ENCODE peak calls at places on chromosomes 7 and 10, in seven cellular contexts. One of them, this sample, is unnamed.

GRCh38 chr10:11026761-11027160 is 9.1 kb downstream of the CELF2 start:
- DNase-seq in mesendoderm: no peak
- DNase-seq in IMR-90: no peak
- DNase-seq in H9: no peak
- DNase-seq in H1: no peak
- DNase-seq in mesenchymal stem cell: no peak
- DNase-seq in neuronal stem cell: no peak
- DNase-seq in this sample: no peak

GRCh38 chr7:92244803-92245486 is 769 bp downstream of the KRIT1 start:
- DNase-seq in IMR-90: peak; percentile 7
- DNase-seq in H1: no peak
- DNase-seq in neuronal stem cell: peak; percentile 18
- DNase-seq in mesendoderm: no peak
- DNase-seq in mesenchymal stem cell: peak; percentile 67
- DNase-seq in H9: no peak
- DNase-seq in this sample: no peak

GRCh38 chr7:36207451-36208291 is 54.6 kb downstream of the EEPD1 start:
- DNase-seq in mesendoderm: no peak
- DNase-seq in mesenchymal stem cell: peak; percentile 85
- DNase-seq in H1: no peak
- DNase-seq in neuronal stem cell: no peak
- DNase-seq in IMR-90: peak; percentile 96
- DNase-seq in H9: no peak
- DNase-seq in this sample: peak; percentile 10

GRCh38 chr7:69115788-69116187 is 482.5 kb upstream of the AUTS2 start:
- DNase-seq in H9: no peak
- DNase-seq in mesenchymal stem cell: no peak
- DNase-seq in neuronal stem cell: peak; percentile 3
- DNase-seq in H1: no peak
- DNase-seq in IMR-90: no peak
- DNase-seq in mesendoderm: peak; percentile 49
- DNase-seq in this sample: peak; percentile 86

GRCh38 chr7:68980011-68980410 is 618.3 kb upstream of the AUTS2 start:
- DNase-seq in H1: no peak
- DNase-seq in IMR-90: no peak
- DNase-seq in mesenchymal stem cell: no peak
- DNase-seq in mesendoderm: no peak
- DNase-seq in H9: no peak
- DNase-seq in neuronal stem cell: no peak
- DNase-seq in this sample: no peak

GRCh38 chr10:119502214-119502613 is 40.3 kb downstream of the RGS10 start:
- DNase-seq in H9: no peak
- DNase-seq in mesendoderm: peak; percentile 51
- DNase-seq in IMR-90: no peak
- DNase-seq in neuronal stem cell: no peak
- DNase-seq in H1: no peak
- DNase-seq in mesenchymal stem cell: no peak
- DNase-seq in this sample: no peak

GRCh38 chr7:79523426-79523825 is 70.0 kb upstream of the MAGI2 start:
- DNase-seq in IMR-90: peak; percentile 29
- DNase-seq in H1: no peak
- DNase-seq in H9: no peak
- DNase-seq in mesendoderm: no peak
- DNase-seq in mesenchymal stem cell: no peak
- DNase-seq in neuronal stem cell: no peak
- DNase-seq in this sample: peak; percentile 29

GRCh38 chr10:126278846-126279245 is 109.4 kb downstream of the ADAM12 start:
- DNase-seq in H1: no peak
- DNase-seq in mesenchymal stem cell: peak; percentile 27
- DNase-seq in IMR-90: peak; percentile 58
- DNase-seq in mesendoderm: no peak
- DNase-seq in H9: no peak
- DNase-seq in neuronal stem cell: no peak
- DNase-seq in this sample: no peak

GRCh38 chr10:56351909-56352630 is 9.0 kb downstream of the ZWINT start:
- DNase-seq in mesenchymal stem cell: no peak
- DNase-seq in mesendoderm: peak; percentile 2
- DNase-seq in neuronal stem cell: no peak
- DNase-seq in IMR-90: no peak
- DNase-seq in H1: no peak
- DNase-seq in H9: peak; percentile 35
- DNase-seq in this sample: no peak

GRCh38 chr10:119413738-119414611 is 128.5 kb downstream of the RGS10 start:
- DNase-seq in IMR-90: peak; percentile 99
- DNase-seq in mesenchymal stem cell: peak; percentile 100
- DNase-seq in neuronal stem cell: no peak
- DNase-seq in H1: no peak
- DNase-seq in H9: no peak
- DNase-seq in mesendoderm: no peak
- DNase-seq in this sample: peak; percentile 98

GRCh38 chr10:81280497-81281479 is 594.2 kb upstream of the NRG3 start:
- DNase-seq in H1: no peak
- DNase-seq in IMR-90: no peak
- DNase-seq in mesenchymal stem cell: no peak
- DNase-seq in H9: no peak
- DNase-seq in mesendoderm: no peak
- DNase-seq in neuronal stem cell: no peak
- DNase-seq in this sample: no peak

GRCh38 chr7:107946881-107947280 is 55.9 kb downstream of the DLD start:
- DNase-seq in neuronal stem cell: no peak
- DNase-seq in H9: no peak
- DNase-seq in mesendoderm: no peak
- DNase-seq in H1: no peak
- DNase-seq in mesenchymal stem cell: no peak
- DNase-seq in IMR-90: no peak
- DNase-seq in this sample: peak; percentile 36

GRCh38 chr10:106355450-106355849 is 809.1 kb downstream of the SORCS1 start:
- DNase-seq in H1: peak; percentile 60
- DNase-seq in mesendoderm: peak; percentile 44
- DNase-seq in neuronal stem cell: no peak
- DNase-seq in H9: peak; percentile 45
- DNase-seq in mesenchymal stem cell: no peak
- DNase-seq in IMR-90: no peak
- DNase-seq in this sample: peak; percentile 1

GRCh38 chr10:122721111-122721510 is 21.5 kb upstream of the C10orf120 start:
- DNase-seq in H1: no peak
- DNase-seq in mesenchymal stem cell: no peak
- DNase-seq in IMR-90: no peak
- DNase-seq in neuronal stem cell: no peak
- DNase-seq in mesendoderm: no peak
- DNase-seq in H9: no peak
- DNase-seq in this sample: no peak

GRCh38 chr7:8176370-8177081 is 85.4 kb downstream of the ICA1 start:
- DNase-seq in mesendoderm: no peak
- DNase-seq in H9: no peak
- DNase-seq in neuronal stem cell: no peak
- DNase-seq in mesenchymal stem cell: no peak
- DNase-seq in H1: no peak
- DNase-seq in IMR-90: no peak
- DNase-seq in this sample: peak; percentile 6

GRCh38 chr10:11864727-11865126 is 41.6 kb downstream of the PROSER2 start:
- DNase-seq in H1: no peak
- DNase-seq in mesendoderm: no peak
- DNase-seq in mesenchymal stem cell: no peak
- DNase-seq in IMR-90: no peak
- DNase-seq in H9: no peak
- DNase-seq in neuronal stem cell: no peak
- DNase-seq in this sample: no peak

GRCh38 chr7:327305-327931 is 37.4 kb downstream of the FOXL3 start:
- DNase-seq in H1: no peak
- DNase-seq in IMR-90: no peak
- DNase-seq in mesenchymal stem cell: no peak
- DNase-seq in mesendoderm: no peak
- DNase-seq in H9: no peak
- DNase-seq in neuronal stem cell: no peak
- DNase-seq in this sample: no peak

GRCh38 chr7:100865971-100866720 is 1.0 kb upstream of the TRIP6 start:
- DNase-seq in H1: no peak
- DNase-seq in mesendoderm: no peak
- DNase-seq in mesenchymal stem cell: no peak
- DNase-seq in neuronal stem cell: no peak
- DNase-seq in H9: no peak
- DNase-seq in IMR-90: no peak
- DNase-seq in this sample: no peak

GRCh38 chr10:124743188-124744046 is 761 bp downstream of the FAM53B start:
- DNase-seq in H9: no peak
- DNase-seq in mesenchymal stem cell: peak; percentile 58
- DNase-seq in neuronal stem cell: peak; percentile 35
- DNase-seq in mesendoderm: peak; percentile 64
- DNase-seq in IMR-90: no peak
- DNase-seq in H1: peak; percentile 71
- DNase-seq in this sample: peak; percentile 84

GRCh38 chr10:128380946-128381345 is 254.7 kb upstream of the MKI67 start:
- DNase-seq in H9: no peak
- DNase-seq in neuronal stem cell: no peak
- DNase-seq in IMR-90: no peak
- DNase-seq in mesendoderm: no peak
- DNase-seq in mesenchymal stem cell: no peak
- DNase-seq in H1: no peak
- DNase-seq in this sample: no peak

GRCh38 chr10:57336339-57336738 is 931.4 kb downstream of the IPMK start:
- DNase-seq in H1: no peak
- DNase-seq in neuronal stem cell: no peak
- DNase-seq in mesendoderm: no peak
- DNase-seq in mesenchymal stem cell: no peak
- DNase-seq in IMR-90: no peak
- DNase-seq in H9: no peak
- DNase-seq in this sample: no peak

GRCh38 chr7:2863461-2864066 is 19.5 kb upstream of the GNA12 start:
- DNase-seq in IMR-90: peak; percentile 97
- DNase-seq in H9: peak; percentile 63
- DNase-seq in H1: no peak
- DNase-seq in mesenchymal stem cell: peak; percentile 100
- DNase-seq in mesendoderm: peak; percentile 94
- DNase-seq in neuronal stem cell: no peak
- DNase-seq in this sample: peak; percentile 77

GRCh38 chr7:84629640-84630318 is 435.2 kb upstream of the SEMA3A start:
- DNase-seq in mesendoderm: no peak
- DNase-seq in H1: no peak
- DNase-seq in mesenchymal stem cell: no peak
- DNase-seq in IMR-90: peak; percentile 57
- DNase-seq in H9: no peak
- DNase-seq in neuronal stem cell: no peak
- DNase-seq in this sample: no peak

GRCh38 chr7:92836489-92837213 is at the start of gene CDK6:
- DNase-seq in H9: peak; percentile 67
- DNase-seq in neuronal stem cell: peak; percentile 29
- DNase-seq in IMR-90: peak; percentile 70
- DNase-seq in mesendoderm: peak; percentile 79
- DNase-seq in H1: peak; percentile 67
- DNase-seq in mesenchymal stem cell: peak; percentile 67
- DNase-seq in this sample: peak; percentile 70

GRCh38 chr7:44288811-44289340 is 36.5 kb downstream of the CAMK2B start:
- DNase-seq in mesenchymal stem cell: no peak
- DNase-seq in H9: peak; percentile 28
- DNase-seq in neuronal stem cell: no peak
- DNase-seq in IMR-90: no peak
- DNase-seq in H1: peak; percentile 45
- DNase-seq in mesendoderm: no peak
- DNase-seq in this sample: no peak

GRCh38 chr10:80509108-80509402 is 28.6 kb upstream of the SH2D4B start:
- DNase-seq in neuronal stem cell: no peak
- DNase-seq in IMR-90: no peak
- DNase-seq in H1: no peak
- DNase-seq in mesenchymal stem cell: no peak
- DNase-seq in mesendoderm: no peak
- DNase-seq in H9: no peak
- DNase-seq in this sample: peak; percentile 66

GRCh38 chr10:78533093-78533492 is 499.4 kb downstream of the RPS24 start:
- DNase-seq in IMR-90: no peak
- DNase-seq in H1: no peak
- DNase-seq in neuronal stem cell: no peak
- DNase-seq in H9: no peak
- DNase-seq in mesendoderm: no peak
- DNase-seq in mesenchymal stem cell: no peak
- DNase-seq in this sample: no peak
- H3K4ac ChIP-seq in IMR-90: no peak overlapping the region
- H3K4ac ChIP-seq in H1: no peak overlapping the region
- H3K4ac ChIP-seq in neuronal stem cell: no peak overlapping the region
- H3K4ac ChIP-seq in H9: no peak overlapping the region
- H3K4ac ChIP-seq in mesendoderm: no peak overlapping the region
- H3K4ac ChIP-seq in mesenchymal stem cell: no peak overlapping the region
- H3K4ac ChIP-seq in this sample: no peak overlapping the region

GRCh38 chr7:139118803-139119485 is 9.4 kb upstream of the ZC3HAV1 start:
- DNase-seq in neuronal stem cell: no peak
- DNase-seq in H9: no peak
- DNase-seq in IMR-90: peak; percentile 37
- DNase-seq in mesenchymal stem cell: peak; percentile 50
- DNase-seq in mesendoderm: peak; percentile 80
- DNase-seq in H1: no peak
- DNase-seq in this sample: no peak
- H3K9ac ChIP-seq in neuronal stem cell: no peak overlapping the region
- H3K9ac ChIP-seq in H9: no peak overlapping the region
- H3K9ac ChIP-seq in IMR-90: no peak overlapping the region
- H3K9ac ChIP-seq in mesenchymal stem cell: no peak overlapping the region
- H3K9ac ChIP-seq in mesendoderm: no peak overlapping the region
- H3K9ac ChIP-seq in H1: no peak overlapping the region
- H3K9ac ChIP-seq in this sample: no peak overlapping the region

GRCh38 chr10:2043379-2043778 is 306.1 kb upstream of the ADARB2 start:
- DNase-seq in mesendoderm: no peak
- DNase-seq in mesenchymal stem cell: no peak
- DNase-seq in H1: no peak
- DNase-seq in neuronal stem cell: no peak
- DNase-seq in IMR-90: no peak
- DNase-seq in H9: no peak
- DNase-seq in this sample: no peak
- H3K4ac ChIP-seq in mesendoderm: no peak overlapping the region
- H3K4ac ChIP-seq in mesenchymal stem cell: no peak overlapping the region
- H3K4ac ChIP-seq in H1: no peak overlapping the region
- H3K4ac ChIP-seq in neuronal stem cell: no peak overlapping the region
- H3K4ac ChIP-seq in IMR-90: no peak overlapping the region
- H3K4ac ChIP-seq in H9: no peak overlapping the region
- H3K4ac ChIP-seq in this sample: no peak overlapping the region

GRCh38 chr7:148637094-148637493 is 46.5 kb downstream of the C7orf33 start:
- DNase-seq in neuronal stem cell: no peak
- DNase-seq in H1: no peak
- DNase-seq in H9: no peak
- DNase-seq in mesendoderm: no peak
- DNase-seq in mesenchymal stem cell: no peak
- DNase-seq in IMR-90: no peak
- DNase-seq in this sample: no peak

GRCh38 chr7:148630078-148630477 is 39.5 kb downstream of the C7orf33 start:
- DNase-seq in neuronal stem cell: no peak
- DNase-seq in mesenchymal stem cell: no peak
- DNase-seq in IMR-90: no peak
- DNase-seq in mesendoderm: no peak
- DNase-seq in H1: no peak
- DNase-seq in H9: no peak
- DNase-seq in this sample: no peak

GRCh38 chr7:148628011-148628410 is 37.4 kb downstream of the C7orf33 start:
- DNase-seq in neuronal stem cell: no peak
- DNase-seq in mesendoderm: no peak
- DNase-seq in H1: no peak
- DNase-seq in mesenchymal stem cell: no peak
- DNase-seq in H9: no peak
- DNase-seq in IMR-90: no peak
- DNase-seq in this sample: no peak

DNA sequence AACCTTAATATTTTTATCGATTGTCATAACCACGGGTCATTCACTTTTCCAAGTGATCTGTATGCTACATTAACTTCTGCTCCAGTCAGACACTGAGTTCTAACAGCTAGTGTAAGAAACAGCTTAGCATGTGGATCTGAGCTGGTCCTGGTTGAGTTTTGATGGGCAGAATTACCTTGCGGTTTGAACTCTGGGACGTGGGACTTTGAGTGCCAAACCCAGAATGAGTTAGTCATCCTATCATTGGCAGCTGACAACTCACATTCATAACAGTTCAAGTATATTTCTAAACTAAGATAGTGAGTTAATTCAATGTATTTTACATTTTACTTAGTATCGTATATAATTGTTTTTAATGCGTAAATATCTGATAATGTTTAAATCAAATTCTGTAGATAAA is 43.2 kb downstream of the C7orf33 start:
- DNase-seq in mesenchymal stem cell: no peak
- DNase-seq in H9: no peak
- DNase-seq in H1: no peak
- DNase-seq in neuronal stem cell: no peak
- DNase-seq in mesendoderm: no peak
- DNase-seq in IMR-90: no peak
- DNase-seq in this sample: no peak
- H3K9ac ChIP-seq in mesenchymal stem cell: no peak overlapping the region
- H3K9ac ChIP-seq in H9: no peak overlapping the region
- H3K9ac ChIP-seq in H1: no peak overlapping the region
- H3K9ac ChIP-seq in neuronal stem cell: no peak overlapping the region
- H3K9ac ChIP-seq in mesendoderm: no peak overlapping the region
- H3K9ac ChIP-seq in IMR-90: no peak overlapping the region
- H3K9ac ChIP-seq in this sample: no peak overlapping the region

This sample was measured in trophoblast cell.